ENCODE peak calls at places on chromosomes 3 and 15, in eight cellular contexts. G is BE2C, U is astrocyte of the spinal cord, S is AG10803, T is pancreas, D is transverse colon, O is dorsolateral prefrontal cortex, H is uterus. A is an unnamed sample.

GRCh38 chr3:181764544-181764943 is 52.8 kb downstream of the SOX2 start:
- DNase-seq in D (no peak), T (no peak), H (no peak), O (no peak), G (no peak), U (no peak), S (no peak), A (no peak)

GRCh38 chr3:194245975-194246561 is 105.1 kb downstream of the CPN2 start:
- DNase-seq in H (no peak), G (no peak), D (no peak), O (no peak), T (no peak), S (no peak), U (no peak), A (no peak)

GRCh38 chr3:16632395-16632794 is 27.2 kb upstream of the DAZL start:
- DNase-seq in U (no peak), G (no peak), T (no peak), D (no peak), H (no peak), O (no peak), S (no peak), A (no peak)

GRCh38 chr3:54967586-54968244 is 39.9 kb upstream of the LRTM1 start:
- DNase-seq in H (no peak), O (no peak), U (peak; percentile 83), T (no peak), G (no peak), S (peak; percentile 73), D (no peak), A (no peak)

GRCh38 chr3:160444411-160444810 is 5.2 kb downstream of the TRIM59 start:
- DNase-seq in U (no peak), D (no peak), H (no peak), G (no peak), S (no peak), O (no peak), T (no peak), A (no peak)

GRCh38 chr15:76668900-76669299 is 236.2 kb downstream of the SCAPER start:
- DNase-seq in H (no peak), T (no peak), U (no peak), S (no peak), O (no peak), D (no peak), G (no peak), A (no peak)

GRCh38 chr15:33720952-33721351 is 247.3 kb upstream of the CHRM5 start:
- DNase-seq in S (peak; percentile 37), T (no peak), G (no peak), U (peak; percentile 78), H (no peak), O (no peak), D (no peak), A (no peak)

GRCh38 chr3:195550723-195551122 is 7.6 kb upstream of the PPP1R2 start:
- DNase-seq in G (no peak), O (no peak), T (no peak), U (peak; percentile 37), D (no peak), H (no peak), S (no peak), A (peak; percentile 32)

GRCh38 chr3:16849795-16850194 is 35.0 kb upstream of the PLCL2 start:
- DNase-seq in U (peak; percentile 54), G (no peak), D (no peak), S (peak; percentile 79), H (no peak), T (no peak), O (no peak), A (peak; percentile 18)

GRCh38 chr3:141979050-141979671 is 102.7 kb downstream of the ATP1B3 start:
- DNase-seq in S (peak; percentile 84), O (no peak), T (no peak), D (no peak), U (peak; percentile 83), H (no peak), G (no peak), A (peak; percentile 62)

GRCh38 chr15:27342991-27343390 is 372.0 kb downstream of the GABRG3 start:
- DNase-seq in H (no peak), T (no peak), O (no peak), U (no peak), G (peak; percentile 30), S (no peak), D (no peak), A (no peak)

GRCh38 chr3:21672303-21672702 is 78.7 kb downstream of the ZNF385D start:
- DNase-seq in T (no peak), S (peak; percentile 92), D (no peak), H (peak; percentile 17), U (peak; percentile 92), G (no peak), O (no peak), A (peak; percentile 82)

GRCh38 chr3:5616873-5617272 is 429.4 kb downstream of the EDEM1 start:
- DNase-seq in H (no peak), D (no peak), T (no peak), O (no peak), G (no peak), S (no peak), U (no peak), A (no peak)

GRCh38 chr3:107034142-107034541 is 343.1 kb upstream of the CCDC54 start:
- DNase-seq in U (no peak), T (no peak), S (no peak), H (no peak), O (no peak), D (no peak), G (no peak), A (no peak)

GRCh38 chr15:80317389-80318169 is 65.6 kb upstream of the CTXND1 start:
- DNase-seq in H (no peak), G (no peak), S (peak; percentile 95), T (no peak), U (peak; percentile 72), O (no peak), D (no peak), A (peak; percentile 18)

GRCh38 chr15:70762469-70763119 is 764 bp downstream of the UACA start:
- DNase-seq in O (no peak), G (peak; percentile 13), S (peak; percentile 69), H (peak; percentile 40), T (peak; percentile 49), D (peak; percentile 50), U (peak; percentile 60), A (no peak)

GRCh38 chr3:107992976-107993684 is 97.7 kb downstream of the CD47 start:
- DNase-seq in G (no peak), S (peak; percentile 57), U (no peak), T (no peak), D (no peak), H (no peak), O (no peak), A (no peak)

GRCh38 chr3:98779936-98780335 is 16.8 kb downstream of the ST3GAL6 start:
- DNase-seq in S (peak; percentile 8), G (no peak), O (no peak), D (no peak), H (no peak), U (peak; percentile 54), T (no peak), A (no peak)

GRCh38 chr3:17850448-17850847 is 108.0 kb upstream of the TBC1D5 start:
- DNase-seq in G (no peak), H (no peak), U (no peak), T (no peak), O (no peak), D (no peak), S (peak; percentile 90), A (no peak)

GRCh38 chr3:137765310-137766033 is 1.4 kb downstream of the SOX14 start:
- DNase-seq in T (no peak), D (no peak), O (no peak), S (no peak), U (no peak), H (no peak), G (no peak), A (no peak)

GRCh38 chr3:102114264-102114979 is 265.1 kb downstream of the NFKBIZ start:
- DNase-seq in G (no peak), T (no peak), H (peak; percentile 63), U (no peak), S (no peak), D (no peak), O (no peak), A (no peak)

GRCh38 chr15:27847775-27848710 is 251.1 kb downstream of the OCA2 start:
- DNase-seq in U (no peak), G (no peak), D (no peak), T (no peak), H (no peak), O (no peak), S (no peak), A (no peak)

GRCh38 chr3:46447535-46447934 is 17.2 kb downstream of the LTF start:
- DNase-seq in O (no peak), D (no peak), G (no peak), S (no peak), H (no peak), T (no peak), U (no peak), A (no peak)

GRCh38 chr15:38620108-38620507 is 55.5 kb upstream of the RASGRP1 start:
- DNase-seq in G (no peak), U (no peak), O (no peak), T (no peak), S (no peak), D (no peak), H (no peak), A (no peak)

GRCh38 chr15:50872832-50873231 is 35.7 kb upstream of the AP4E1 start:
- DNase-seq in U (no peak), S (no peak), T (no peak), O (no peak), D (no peak), G (no peak), H (no peak), A (no peak)

GRCh38 chr3:192413461-192413860 is 313.9 kb downstream of the FGF12 start:
- DNase-seq in S (no peak), T (no peak), H (no peak), U (no peak), D (no peak), G (no peak), O (no peak), A (no peak)
- H3K4me3 ChIP-seq in S (no peak overlapping the region), T (no peak overlapping the region), H (no peak overlapping the region), U (no peak overlapping the region), D (no peak overlapping the region), G (no peak overlapping the region), O (no peak overlapping the region), A (no peak overlapping the region)

DNA sequence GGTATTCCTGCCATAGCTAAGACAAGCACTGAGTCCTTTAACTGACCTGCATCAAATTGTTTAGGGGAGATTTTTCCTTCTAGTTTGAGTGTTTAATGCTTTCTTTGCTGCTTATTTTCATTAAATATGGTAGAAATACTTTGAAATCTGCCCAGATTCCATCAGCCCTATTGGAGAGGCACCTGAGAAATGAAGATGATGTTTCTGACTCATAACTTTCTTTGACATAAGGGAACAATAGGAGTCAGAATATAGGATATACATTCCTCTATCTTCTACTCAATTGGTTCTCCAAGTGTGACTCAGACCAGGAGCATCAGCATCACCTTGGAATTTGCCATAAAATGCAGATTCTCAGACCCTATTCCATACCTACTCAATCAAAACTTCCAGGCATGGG is 27.4 kb downstream of the BTD start:
- DNase-seq in D (no peak), G (no peak), O (no peak), H (no peak), S (no peak), U (no peak), T (no peak), A (no peak)
- TF ChIP-seq CTCF in D (no peak), G (no peak), O (no peak), H (no peak), S (no peak), U (no peak), T (no peak), A (no peak)

GRCh38 chr3:44762690-44763089 is 1.1 kb downstream of the KIF15 start:
- DNase-seq in O (no peak), U (no peak), H (no peak), G (no peak), S (no peak), D (no peak), T (no peak), A (no peak)
- H3K4me3 ChIP-seq in O (peak overlapping the region; percentile 95), U (peak overlapping the region; percentile 77), H (no peak overlapping the region), G (peak overlapping the region; percentile 72), S (peak overlapping the region; percentile 92), D (no peak overlapping the region), T (no peak overlapping the region), A (peak overlapping the region; percentile 76)

GRCh38 chr15:97995881-97996603 is 35.5 kb downstream of the ARRDC4 start:
- DNase-seq in H (peak; percentile 23), O (no peak), G (peak; percentile 18), U (no peak), S (peak; percentile 24), T (no peak), D (peak; percentile 47), A (peak; percentile 29)
- TF ChIP-seq CTCF in H (no peak), O (peak; percentile 45), G (peak; percentile 44), U (no peak), S (peak; percentile 46), T (peak; percentile 12), D (peak; percentile 39), A (peak; percentile 33)